ENCODE peak calls at places on chromosomes 7 and 10, in six cellular contexts. U, N, J, I, B and A are unnamed samples. For H3K9me3, the result is how much of the 10 kb centered on the place peaks cover.

GRCh38 chr10:73894245-73894971 is 16.5 kb upstream of the PLAU start:
- DNase-seq in U (no peak), B (no peak), N (no peak), J (no peak), I (no peak), A (no peak)

GRCh38 chr10:43210556-43210955 is 56.3 kb downstream of the RASGEF1A start:
- DNase-seq in U (peak), J (no peak), N (no peak), B (peak), I (no peak), A (no peak)

GRCh38 chr10:36675458-36675880 is 449.9 kb upstream of the ANKRD30A start:
- DNase-seq in U (no peak), I (no peak), N (no peak), B (no peak), J (no peak), A (no peak)

GRCh38 chr7:27740449-27741086 is 606 bp downstream of the TAX1BP1 start:
- DNase-seq in J (peak), N (peak), I (peak), U (peak), B (peak), A (peak)

GRCh38 chr7:77528368-77528767 is 8.7 kb upstream of the PTPN12 start:
- DNase-seq in N (no peak), J (no peak), B (no peak), U (no peak), I (no peak), A (no peak)

GRCh38 chr7:140316165-140316661 is 82.1 kb downstream of the SLC37A3 start:
- DNase-seq in N (no peak), I (peak), U (no peak), B (peak), J (peak), A (peak)

GRCh38 chr7:50339990-50340500 is 35.5 kb downstream of the IKZF1 start:
- DNase-seq in N (no peak), I (no peak), B (no peak), U (no peak), J (no peak), A (no peak)

GRCh38 chr10:119651514-119652327 is 541 bp downstream of the BAG3 start:
- DNase-seq in I (no peak), J (peak), U (no peak), N (peak), B (peak), A (peak)

GRCh38 chr7:135195968-135196629 is 15.2 kb downstream of the WDR91 start:
- DNase-seq in B (no peak), N (no peak), I (no peak), U (no peak), J (no peak), A (no peak)

GRCh38 chr10:15237351-15237750 is 68.9 kb upstream of the NMT2 start:
- DNase-seq in I (no peak), U (no peak), N (no peak), J (no peak), B (no peak), A (peak)

GRCh38 chr7:127831312-127832212 is 179.6 kb downstream of the SND1 start:
- DNase-seq in U (no peak), J (no peak), N (no peak), I (no peak), B (no peak), A (no peak)

GRCh38 chr10:124049484-124049883 is 43.9 kb downstream of the CHST15 start:
- DNase-seq in B (no peak), N (no peak), U (no peak), J (no peak), I (no peak), A (no peak)

GRCh38 chr10:1650542-1651279 is 86.6 kb downstream of the ADARB2 start:
- DNase-seq in U (no peak), I (no peak), B (no peak), J (no peak), N (no peak), A (no peak)

GRCh38 chr10:44316187-44316921 is 68.5 kb downstream of the CXCL12 start:
- DNase-seq in J (no peak), N (no peak), I (no peak), B (no peak), U (no peak), A (peak)

GRCh38 chr7:234712-235553 is 42.6 kb downstream of the FAM20C start:
- DNase-seq in J (peak), B (peak), I (no peak), U (no peak), N (no peak), A (peak)

GRCh38 chr7:65980478-65981250 is 1.3 kb downstream of the GUSB start:
- DNase-seq in U (peak), I (peak), B (peak), N (no peak), J (no peak), A (peak)

GRCh38 chr7:15158141-15158810 is 255.7 kb upstream of the DGKB start:
- DNase-seq in I (no peak), N (no peak), U (no peak), J (no peak), B (no peak), A (no peak)

GRCh38 chr10:114962441-114962840 is 24.4 kb downstream of the TRUB1 start:
- DNase-seq in B (no peak), I (no peak), J (no peak), N (no peak), U (no peak), A (no peak)

GRCh38 chr10:86648706-86649426 is 5.5 kb upstream of the OPN4 start:
- DNase-seq in B (peak), N (no peak), U (no peak), J (peak), I (peak), A (peak)

GRCh38 chr7:38070718-38071117 is 107.3 kb upstream of the STARD3NL start:
- DNase-seq in J (no peak), I (no peak), N (peak), U (no peak), B (no peak), A (no peak)

GRCh38 chr7:1175967-1176851 is 16.2 kb upstream of the ZFAND2A start:
- DNase-seq in U (peak), N (peak), I (peak), J (peak), B (peak), A (peak)

GRCh38 chr10:6365384-6365783 is 162.7 kb downstream of the PFKFB3 start:
- DNase-seq in I (no peak), N (no peak), U (no peak), J (no peak), B (no peak), A (no peak)

GRCh38 chr7:71457881-71458590 is 326.1 kb downstream of the GALNT17 start:
- DNase-seq in B (no peak), J (no peak), U (no peak), I (no peak), N (no peak), A (no peak)

GRCh38 chr7:132793474-132793873 is 217.2 kb upstream of the PLXNA4 start:
- DNase-seq in J (no peak), B (no peak), I (no peak), U (no peak), N (no peak), A (no peak)

GRCh38 chr10:10642741-10643280 is 374.9 kb upstream of the CELF2 start:
- DNase-seq in N (no peak), I (peak), U (no peak), J (peak), B (peak), A (peak)

GRCh38 chr7:132004528-132004927 is 448.1 kb upstream of the PODXL start:
- DNase-seq in U (no peak), J (no peak), N (no peak), B (no peak), I (peak), A (peak)

GRCh38 chr7:33712020-33712414 is 193.3 kb upstream of the BMPER start:
- DNase-seq in J (no peak), U (no peak), N (no peak), I (no peak), B (no peak), A (no peak)

GRCh38 chr10:110363572-110364411 is 59.1 kb upstream of the SMNDC1 start:
- DNase-seq in I (no peak), B (no peak), N (no peak), J (no peak), U (no peak), A (no peak)

GRCh38 chr7:18570890-18571478 is 75.4 kb downstream of the HDAC9 start:
- DNase-seq in B (no peak), I (no peak), U (no peak), N (no peak), J (no peak), A (no peak)

GRCh38 chr7:90988523-90988922 is 275.7 kb upstream of the FZD1 start:
- DNase-seq in B (no peak), I (no peak), N (no peak), U (no peak), J (no peak), A (peak)

GRCh38 chr10:18505719-18506118 is 145.7 kb downstream of the NSUN6 start:
- DNase-seq in U (no peak), I (no peak), N (no peak), J (no peak), B (no peak), A (no peak)

GRCh38 chr10:128457136-128457535 is 330.9 kb upstream of the MKI67 start:
- DNase-seq in B (no peak), I (no peak), J (no peak), U (no peak), N (no peak), A (no peak)

GRCh38 chr10:3427846-3428442 is 255.4 kb upstream of the PITRM1 start:
- DNase-seq in J (no peak), N (no peak), B (peak), U (no peak), I (no peak), A (peak)

GRCh38 chr7:64174941-64175340 is 32.1 kb upstream of the ZNF735 start:
- DNase-seq in N (no peak), J (no peak), B (no peak), U (no peak), I (no peak), A (no peak)

GRCh38 chr10:80272793-80273522 is 16.5 kb downstream of the MAT1A start:
- DNase-seq in I (no peak), N (no peak), U (no peak), B (no peak), J (no peak), A (no peak)

GRCh38 chr10:114859227-114859626 is 37.6 kb downstream of the FHIP2A start:
- DNase-seq in N (no peak), I (no peak), J (no peak), B (no peak), U (no peak), A (no peak)

GRCh38 chr10:78412605-78413004 is 378.9 kb downstream of the RPS24 start:
- DNase-seq in J (no peak), N (no peak), I (no peak), U (no peak), B (no peak), A (no peak)

GRCh38 chr10:5945561-5946418 is 31.6 kb downstream of the IL15RA start:
- DNase-seq in N (no peak), I (peak), B (peak), U (no peak), J (peak), A (peak)

GRCh38 chr10:70295946-70296345 is 12.1 kb upstream of the NPFFR1 start:
- DNase-seq in B (no peak), U (no peak), I (no peak), N (no peak), J (no peak), A (no peak)
- H3K27ac ChIP-seq in B (peak), U (no peak), I (peak), N (no peak), J (peak), A (peak)

GRCh38 chr7:158388928-158389327 is 198.7 kb downstream of the PTPRN2 start:
- DNase-seq in J (no peak), B (peak), U (no peak), N (no peak), I (no peak), A (no peak)

GRCh38 chr7:158389514-158390425 is 197.9 kb downstream of the PTPRN2 start:
- DNase-seq in N (no peak), J (no peak), U (no peak), B (no peak), I (no peak), A (no peak)

GRCh38 chr7:158386355-158386618 is 201.3 kb downstream of the PTPRN2 start:
- DNase-seq in N (no peak), B (no peak), J (no peak), U (no peak), I (no peak), A (no peak)

GRCh38 chr7:158386866-158387820 is 200.5 kb downstream of the PTPRN2 start:
- DNase-seq in U (no peak), J (no peak), B (peak), N (no peak), I (no peak), A (no peak)

GRCh38 chr7:158388072-158388471 is 199.6 kb downstream of the PTPRN2 start:
- DNase-seq in N (no peak), J (no peak), I (no peak), U (no peak), B (no peak), A (no peak)
- H3K9me3 ChIP-seq in N (under half), J (under half), I (under half), U (under half), B (under half), A (under half)

GRCh38 chr10:59868974-59869940 is 37.1 kb downstream of the CCDC6 start:
- DNase-seq in J (no peak), U (no peak), N (no peak), I (no peak), B (no peak), A (no peak)

GRCh38 chr10:59859570-59859969 is 46.8 kb downstream of the CCDC6 start:
- DNase-seq in J (no peak), I (no peak), N (no peak), U (no peak), B (no peak), A (no peak)

GRCh38 chr10:59865101-59865500 is 41.3 kb downstream of the CCDC6 start:
- DNase-seq in J (no peak), I (no peak), U (no peak), N (no peak), B (no peak), A (no peak)

GRCh38 chr10:59867590-59867989 is 38.8 kb downstream of the CCDC6 start:
- DNase-seq in N (no peak), I (no peak), J (no peak), B (no peak), U (no peak), A (no peak)

GRCh38 chr10:59864141-59864962 is 42.0 kb downstream of the CCDC6 start:
- DNase-seq in B (no peak), J (no peak), I (no peak), U (no peak), N (no peak), A (no peak)
- H3K27ac ChIP-seq in B (peak), J (no peak), I (peak), U (no peak), N (no peak), A (no peak)

GRCh38 chr7:2336626-2337025 is 18.0 kb upstream of the EIF3B start:
- DNase-seq in N (no peak), B (no peak), I (no peak), U (no peak), J (no peak), A (no peak)
- H3K9me3 ChIP-seq in N (under half), B (under half), I (under half), U (under half), J (under half), A (under half)

DNA sequence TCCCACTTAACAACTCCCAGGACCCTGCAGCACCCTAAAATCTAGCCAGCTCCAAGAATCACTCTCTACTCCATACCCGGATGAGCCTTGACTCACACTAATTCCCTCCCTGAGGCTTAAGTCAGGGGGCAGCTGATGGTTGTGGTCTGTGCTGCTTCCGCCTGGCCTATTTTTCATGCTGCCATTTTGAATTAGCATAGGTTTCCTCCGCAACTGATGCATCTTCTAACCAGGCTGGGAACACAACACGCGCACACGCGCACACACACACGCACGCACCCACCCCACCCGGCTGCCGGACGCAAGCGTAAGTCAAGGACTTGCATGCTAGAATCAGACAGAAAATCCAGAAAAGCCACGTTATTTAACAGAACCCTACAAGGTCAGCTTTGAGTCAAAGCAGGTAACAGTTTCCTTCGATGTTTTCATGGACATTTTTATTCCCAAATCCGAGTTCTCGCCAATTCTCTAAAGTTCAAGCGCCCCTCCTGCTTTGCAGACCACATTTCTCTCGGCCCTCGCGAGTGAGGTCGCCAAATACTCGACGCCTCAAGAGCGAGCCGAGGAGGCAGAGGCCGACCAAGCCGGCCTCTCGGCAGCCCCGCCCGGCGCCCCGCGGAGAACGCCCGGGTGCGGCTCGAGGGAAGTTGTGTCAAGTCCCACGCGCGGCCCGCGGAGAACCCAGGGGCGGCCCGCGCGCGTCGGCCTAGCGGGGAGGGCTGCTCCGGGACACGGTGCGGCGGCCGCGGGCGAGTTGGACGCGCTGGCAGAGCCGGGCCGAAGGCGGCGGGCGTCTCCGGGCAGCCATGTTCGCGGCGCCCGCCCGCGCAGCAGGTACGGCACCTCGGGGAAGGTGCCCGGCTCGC is 977 bp downstream of the SCRN1 start:
- DNase-seq in B (peak), U (peak), I (peak), N (peak), J (peak), A (peak)
- H3K27ac ChIP-seq in B (peak), U (no peak), I (peak), N (no peak), J (peak), A (peak)